ENCODE peak calls at places on chromosomes 1 and 21, in four cellular contexts. Z, R, H and A are unnamed samples.

GRCh38 chr1:14970115-14970798 is 183.3 kb upstream of the TMEM51 start:
- DNase-seq in H (peak), R (no peak), Z (peak), A (peak)

GRCh38 chr1:23804183-23804582 is 3.6 kb upstream of the GALE start:
- DNase-seq in R (no peak), H (peak), Z (no peak), A (no peak)

GRCh38 chr1:71780681-71781080 is 501.7 kb downstream of the NEGR1 start:
- DNase-seq in H (no peak), Z (no peak), R (no peak), A (no peak)

GRCh38 chr1:193905288-193906085 is 719.1 kb upstream of the B3GALT2 start:
- DNase-seq in H (no peak), Z (no peak), R (no peak), A (no peak)

GRCh38 chr1:33239487-33239886 is 16.8 kb upstream of the ZNF362 start:
- DNase-seq in H (no peak), Z (no peak), R (no peak), A (no peak)

GRCh38 chr1:169044296-169044695 is 62.2 kb upstream of the ATP1B1 start:
- DNase-seq in Z (no peak), R (no peak), H (no peak), A (no peak)

GRCh38 chr21:31490471-31490870 is 146.4 kb upstream of the TIAM1 start:
- DNase-seq in R (no peak), Z (no peak), H (peak), A (no peak)

GRCh38 chr1:166843769-166844596 is 4.7 kb downstream of the POGK start:
- DNase-seq in R (no peak), H (no peak), Z (no peak), A (no peak)

GRCh38 chr21:24290151-24290833 is 1317.0 kb downstream of the MRPL39 start:
- DNase-seq in Z (no peak), H (no peak), R (no peak), A (no peak)

GRCh38 chr1:172895050-172895460 is 155.7 kb downstream of the TNFSF18 start:
- DNase-seq in R (no peak), H (no peak), Z (no peak), A (no peak)

GRCh38 chr21:15729346-15729673 is 472 bp upstream of the USP25 start:
- DNase-seq in Z (no peak), H (no peak), R (no peak), A (no peak)

GRCh38 chr1:95247607-95248006 is 13.6 kb downstream of the RWDD3 start:
- DNase-seq in H (no peak), Z (no peak), R (no peak), A (no peak)

GRCh38 chr1:150536836-150537731 is 12.1 kb upstream of the ADAMTSL4 start:
- DNase-seq in Z (no peak), R (no peak), H (no peak), A (no peak)

GRCh38 chr1:146012703-146013565 is 8.6 kb downstream of the HJV start:
- DNase-seq in R (no peak), Z (peak), H (peak), A (peak)

GRCh38 chr1:86916752-86917151 is 2.3 kb downstream of the HS2ST1 start:
- DNase-seq in Z (no peak), H (no peak), R (no peak), A (no peak)

GRCh38 chr1:46820076-46820475 is 21.2 kb downstream of the CYP4B1 start:
- DNase-seq in R (no peak), H (no peak), Z (no peak), A (no peak)

GRCh38 chr1:198333744-198334143 is 176.9 kb downstream of the NEK7 start:
- DNase-seq in Z (no peak), H (no peak), R (no peak), A (no peak)

GRCh38 chr1:17919525-17920439 is 164.6 kb downstream of the ACTL8 start:
- DNase-seq in Z (no peak), H (peak), R (peak), A (peak)

GRCh38 chr1:221394011-221394544 is 347.8 kb downstream of the DUSP10 start:
- DNase-seq in Z (no peak), H (no peak), R (no peak), A (no peak)

GRCh38 chr1:3727042-3727824 is 25.0 kb upstream of the CCDC27 start:
- DNase-seq in R (no peak), Z (no peak), H (peak), A (no peak)

GRCh38 chr1:91981996-91982609 is 32.9 kb downstream of the BRDT start:
- DNase-seq in H (no peak), R (no peak), Z (no peak), A (no peak)
- TF ChIP-seq YY1 in H (no peak), R (no peak), Z (no peak), A (no peak)

DNA sequence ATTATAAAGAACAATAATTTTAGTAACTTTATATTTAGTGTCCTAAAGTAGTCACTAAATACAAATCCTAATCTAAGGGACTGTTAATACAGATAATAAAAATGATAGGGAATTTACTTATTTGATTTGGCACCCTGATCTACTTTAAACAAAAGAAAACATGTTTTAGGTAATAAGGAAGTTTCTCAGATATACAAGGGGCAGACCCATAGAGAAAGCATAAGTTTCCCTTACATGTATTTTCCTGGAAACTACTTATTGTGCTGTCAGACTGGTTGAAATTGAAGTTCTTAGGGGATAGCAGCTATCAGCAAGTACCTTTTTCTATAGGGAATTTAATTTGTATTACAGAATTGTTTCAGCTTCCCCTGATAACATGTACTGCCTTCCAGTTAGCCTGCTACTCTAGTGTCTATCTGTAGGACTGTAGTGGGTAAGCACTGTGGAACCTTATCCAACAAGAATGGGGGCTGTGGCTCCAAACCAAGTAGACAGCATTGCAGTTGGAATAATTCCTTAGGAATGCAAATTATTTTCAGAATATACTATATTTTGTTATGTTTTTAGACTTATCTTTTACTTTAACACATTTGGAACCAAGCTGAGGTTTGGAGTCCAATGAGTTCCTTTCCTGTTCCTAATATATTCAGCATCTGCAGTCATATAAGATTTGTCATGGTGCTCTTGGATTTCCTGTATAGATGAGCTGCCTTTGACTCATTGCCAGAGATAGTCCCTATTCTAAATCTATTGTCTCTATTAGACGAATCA is 14.7 kb downstream of the MSH4 start:
- DNase-seq in H (no peak), R (no peak), Z (no peak), A (no peak)
- TF ChIP-seq YY1 in H (no peak), R (no peak), Z (no peak), A (no peak)

GRCh38 chr1:57327946-57328345 is 95.9 kb downstream of the DAB1 start:
- DNase-seq in Z (no peak), H (no peak), R (no peak), A (no peak)
- TF ChIP-seq YY1 in Z (no peak), H (no peak), R (no peak), A (no peak)

GRCh38 chr1:147851149-147851548 is 51.4 kb upstream of the GJA8 start:
- DNase-seq in H (peak), R (no peak), Z (peak), A (no peak)
- TF ChIP-seq YY1 in H (no peak), R (no peak), Z (no peak), A (no peak)